ENCODE peak calls at places on chromosome 15, in five cellular contexts. One of them, this sample, is unnamed.

GRCh38 chr15:92000709-92001108 is 147.2 kb downstream of the SLCO3A1 start:
- DNase-seq in activated naive CD8-positive, alpha-beta T cell treated with anti-CD3 and anti-CD28 coated beads, Interleukin-2, amount 50 U/mL, for 24 hours: no peak
- DNase-seq in NCI-H1417: peak
- DNase-seq in EH: no peak
- DNase-seq in PC-9: no peak
- DNase-seq in this sample: no peak

GRCh38 chr15:83287541-83288027 is 3.1 kb upstream of the BNC1 start:
- DNase-seq in activated naive CD8-positive, alpha-beta T cell treated with anti-CD3 and anti-CD28 coated beads, Interleukin-2, amount 50 U/mL, for 24 hours: no peak
- DNase-seq in NCI-H1417: no peak
- DNase-seq in EH: peak
- DNase-seq in PC-9: peak
- DNase-seq in this sample: no peak

GRCh38 chr15:68552773-68553172 is 26.0 kb upstream of the CORO2B start:
- DNase-seq in activated naive CD8-positive, alpha-beta T cell treated with anti-CD3 and anti-CD28 coated beads, Interleukin-2, amount 50 U/mL, for 24 hours: no peak
- DNase-seq in NCI-H1417: no peak
- DNase-seq in EH: peak
- DNase-seq in PC-9: peak
- DNase-seq in this sample: no peak

GRCh38 chr15:38217181-38217580 is 35.5 kb upstream of the SPRED1 start:
- DNase-seq in activated naive CD8-positive, alpha-beta T cell treated with anti-CD3 and anti-CD28 coated beads, Interleukin-2, amount 50 U/mL, for 24 hours: no peak
- DNase-seq in NCI-H1417: peak
- DNase-seq in EH: peak
- DNase-seq in PC-9: no peak
- DNase-seq in this sample: no peak

GRCh38 chr15:82663186-82663600 is 16.0 kb upstream of the CPEB1 start:
- DNase-seq in activated naive CD8-positive, alpha-beta T cell treated with anti-CD3 and anti-CD28 coated beads, Interleukin-2, amount 50 U/mL, for 24 hours: peak
- DNase-seq in NCI-H1417: no peak
- DNase-seq in EH: peak
- DNase-seq in PC-9: peak
- DNase-seq in this sample: no peak

GRCh38 chr15:66833803-66834202 is 131.8 kb downstream of the SMAD6 start:
- DNase-seq in activated naive CD8-positive, alpha-beta T cell treated with anti-CD3 and anti-CD28 coated beads, Interleukin-2, amount 50 U/mL, for 24 hours: no peak
- DNase-seq in NCI-H1417: no peak
- DNase-seq in EH: no peak
- DNase-seq in PC-9: no peak
- DNase-seq in this sample: no peak

GRCh38 chr15:27990411-27991338 is 108.4 kb downstream of the OCA2 start:
- DNase-seq in activated naive CD8-positive, alpha-beta T cell treated with anti-CD3 and anti-CD28 coated beads, Interleukin-2, amount 50 U/mL, for 24 hours: no peak
- DNase-seq in NCI-H1417: no peak
- DNase-seq in EH: no peak
- DNase-seq in PC-9: no peak
- DNase-seq in this sample: no peak

GRCh38 chr15:73915085-73915484 is 11.2 kb upstream of the LOXL1 start:
- DNase-seq in activated naive CD8-positive, alpha-beta T cell treated with anti-CD3 and anti-CD28 coated beads, Interleukin-2, amount 50 U/mL, for 24 hours: no peak
- DNase-seq in NCI-H1417: no peak
- DNase-seq in EH: no peak
- DNase-seq in PC-9: no peak
- DNase-seq in this sample: no peak

GRCh38 chr15:41501191-41501917 is 7.7 kb downstream of the ITPKA start:
- DNase-seq in activated naive CD8-positive, alpha-beta T cell treated with anti-CD3 and anti-CD28 coated beads, Interleukin-2, amount 50 U/mL, for 24 hours: no peak
- DNase-seq in NCI-H1417: no peak
- DNase-seq in EH: no peak
- DNase-seq in PC-9: no peak
- DNase-seq in this sample: no peak

GRCh38 chr15:78065284-78065872 is 12.1 kb downstream of the TBC1D2B start:
- DNase-seq in activated naive CD8-positive, alpha-beta T cell treated with anti-CD3 and anti-CD28 coated beads, Interleukin-2, amount 50 U/mL, for 24 hours: no peak
- DNase-seq in NCI-H1417: no peak
- DNase-seq in EH: peak
- DNase-seq in PC-9: peak
- DNase-seq in this sample: no peak

GRCh38 chr15:57005244-57005643 is 86.8 kb downstream of the TCF12 start:
- DNase-seq in activated naive CD8-positive, alpha-beta T cell treated with anti-CD3 and anti-CD28 coated beads, Interleukin-2, amount 50 U/mL, for 24 hours: no peak
- DNase-seq in NCI-H1417: no peak
- DNase-seq in EH: no peak
- DNase-seq in PC-9: no peak
- DNase-seq in this sample: no peak

GRCh38 chr15:58574612-58575011 is 142.8 kb downstream of the LIPC start:
- DNase-seq in activated naive CD8-positive, alpha-beta T cell treated with anti-CD3 and anti-CD28 coated beads, Interleukin-2, amount 50 U/mL, for 24 hours: no peak
- DNase-seq in NCI-H1417: no peak
- DNase-seq in EH: no peak
- DNase-seq in PC-9: peak
- DNase-seq in this sample: no peak

GRCh38 chr15:87269566-87269965 is 987.0 kb downstream of the NTRK3 start:
- DNase-seq in activated naive CD8-positive, alpha-beta T cell treated with anti-CD3 and anti-CD28 coated beads, Interleukin-2, amount 50 U/mL, for 24 hours: no peak
- DNase-seq in NCI-H1417: no peak
- DNase-seq in EH: peak
- DNase-seq in PC-9: no peak
- DNase-seq in this sample: no peak

GRCh38 chr15:31483053-31483923 is 156.7 kb downstream of the KLF13 start:
- DNase-seq in activated naive CD8-positive, alpha-beta T cell treated with anti-CD3 and anti-CD28 coated beads, Interleukin-2, amount 50 U/mL, for 24 hours: peak
- DNase-seq in NCI-H1417: no peak
- DNase-seq in EH: no peak
- DNase-seq in PC-9: no peak
- DNase-seq in this sample: no peak

GRCh38 chr15:72306211-72306785 is 13.7 kb downstream of the CELF6 start:
- DNase-seq in activated naive CD8-positive, alpha-beta T cell treated with anti-CD3 and anti-CD28 coated beads, Interleukin-2, amount 50 U/mL, for 24 hours: no peak
- DNase-seq in NCI-H1417: peak
- DNase-seq in EH: peak
- DNase-seq in PC-9: no peak
- DNase-seq in this sample: no peak

GRCh38 chr15:69462493-69463181 is 10.0 kb downstream of the RPLP1 start:
- DNase-seq in activated naive CD8-positive, alpha-beta T cell treated with anti-CD3 and anti-CD28 coated beads, Interleukin-2, amount 50 U/mL, for 24 hours: peak
- DNase-seq in NCI-H1417: peak
- DNase-seq in EH: peak
- DNase-seq in PC-9: peak
- DNase-seq in this sample: peak

GRCh38 chr15:68365140-68365745 is 66.7 kb downstream of the ITGA11 start:
- DNase-seq in activated naive CD8-positive, alpha-beta T cell treated with anti-CD3 and anti-CD28 coated beads, Interleukin-2, amount 50 U/mL, for 24 hours: no peak
- DNase-seq in NCI-H1417: no peak
- DNase-seq in EH: no peak
- DNase-seq in PC-9: no peak
- DNase-seq in this sample: no peak

GRCh38 chr15:51094606-51095569 is at the start of gene TNFAIP8L3:
- DNase-seq in activated naive CD8-positive, alpha-beta T cell treated with anti-CD3 and anti-CD28 coated beads, Interleukin-2, amount 50 U/mL, for 24 hours: no peak
- DNase-seq in NCI-H1417: no peak
- DNase-seq in EH: peak
- DNase-seq in PC-9: peak
- DNase-seq in this sample: no peak

GRCh38 chr15:40337597-40337996 is 3.1 kb downstream of the CCDC9B start:
- DNase-seq in activated naive CD8-positive, alpha-beta T cell treated with anti-CD3 and anti-CD28 coated beads, Interleukin-2, amount 50 U/mL, for 24 hours: no peak
- DNase-seq in NCI-H1417: no peak
- DNase-seq in EH: no peak
- DNase-seq in PC-9: no peak
- DNase-seq in this sample: no peak

GRCh38 chr15:77974098-77974414 is 103.5 kb downstream of the TBC1D2B start:
- DNase-seq in activated naive CD8-positive, alpha-beta T cell treated with anti-CD3 and anti-CD28 coated beads, Interleukin-2, amount 50 U/mL, for 24 hours: no peak
- DNase-seq in NCI-H1417: no peak
- DNase-seq in EH: peak
- DNase-seq in PC-9: peak
- DNase-seq in this sample: no peak

GRCh38 chr15:76107169-76107568 is 47.4 kb downstream of the TMEM266 start:
- DNase-seq in activated naive CD8-positive, alpha-beta T cell treated with anti-CD3 and anti-CD28 coated beads, Interleukin-2, amount 50 U/mL, for 24 hours: no peak
- DNase-seq in NCI-H1417: no peak
- DNase-seq in EH: peak
- DNase-seq in PC-9: no peak
- DNase-seq in this sample: no peak

GRCh38 chr15:42707068-42707467 is 29.9 kb downstream of the CDAN1 start:
- DNase-seq in activated naive CD8-positive, alpha-beta T cell treated with anti-CD3 and anti-CD28 coated beads, Interleukin-2, amount 50 U/mL, for 24 hours: no peak
- DNase-seq in NCI-H1417: no peak
- DNase-seq in EH: peak
- DNase-seq in PC-9: no peak
- DNase-seq in this sample: no peak

GRCh38 chr15:94677202-94677790 is 445.9 kb downstream of the MCTP2 start:
- DNase-seq in activated naive CD8-positive, alpha-beta T cell treated with anti-CD3 and anti-CD28 coated beads, Interleukin-2, amount 50 U/mL, for 24 hours: no peak
- DNase-seq in NCI-H1417: peak
- DNase-seq in EH: no peak
- DNase-seq in PC-9: no peak
- DNase-seq in this sample: no peak

GRCh38 chr15:78340243-78341056 is at the start of gene CRABP1:
- DNase-seq in activated naive CD8-positive, alpha-beta T cell treated with anti-CD3 and anti-CD28 coated beads, Interleukin-2, amount 50 U/mL, for 24 hours: no peak
- DNase-seq in NCI-H1417: no peak
- DNase-seq in EH: no peak
- DNase-seq in PC-9: no peak
- DNase-seq in this sample: no peak

GRCh38 chr15:40775007-40775406 is 5.2 kb downstream of the C15orf62 start:
- DNase-seq in activated naive CD8-positive, alpha-beta T cell treated with anti-CD3 and anti-CD28 coated beads, Interleukin-2, amount 50 U/mL, for 24 hours: no peak
- DNase-seq in NCI-H1417: no peak
- DNase-seq in EH: no peak
- DNase-seq in PC-9: no peak
- DNase-seq in this sample: no peak

This sample was measured in stimulated activated naive B cell treated with anti-CD40 and anti-IgM and Interleukin-4, amounts not matched to agents 10 μg/mL and 1 μg/mL and 100 μg/mL, for 72 hours.